ENCODE peak calls at places on chromosomes 7 and 10, in four cellular contexts. B is heart right ventricle, T is AG10803, Y is fibroblast of mammary gland. D is an unnamed sample.

GRCh38 chr7:131600578-131600977 is 44.1 kb upstream of the PODXL start:
- DNase-seq in Y (no peak), T (peak; percentile 64), B (no peak), D (no peak)

GRCh38 chr10:124403548-124403947 is 15.2 kb downstream of the OAT start:
- DNase-seq in Y (peak; percentile 86), B (no peak), T (peak; percentile 79), D (no peak)

GRCh38 chr7:55931421-55932151 is 20.1 kb upstream of the MRPS17 start:
- DNase-seq in T (no peak), B (no peak), Y (no peak), D (no peak)

GRCh38 chr10:27743736-27744477 is 1.7 kb downstream of the MKX start:
- DNase-seq in Y (no peak), B (no peak), T (peak; percentile 35), D (no peak)

GRCh38 chr10:49609283-49610014 is 661 bp upstream of the SLC18A3 start:
- DNase-seq in T (no peak), Y (no peak), B (no peak), D (no peak)

GRCh38 chr10:32629910-32630309 is 184.0 kb downstream of the CCDC7 start:
- DNase-seq in B (no peak), Y (no peak), T (no peak), D (no peak)

GRCh38 chr10:74825033-74825370 is 1.4 kb upstream of the KAT6B start:
- DNase-seq in T (no peak), B (no peak), Y (no peak), D (peak; percentile 61)

GRCh38 chr7:129530881-129531391 is 28.6 kb downstream of the SMKR1 start:
- DNase-seq in Y (peak; percentile 91), T (peak; percentile 82), B (no peak), D (no peak)

GRCh38 chr7:140922741-140923345 is 1.9 kb downstream of the BRAF start:
- DNase-seq in B (no peak), T (no peak), Y (no peak), D (no peak)

GRCh38 chr10:72038458-72039001 is 49.8 kb downstream of the SPOCK2 start:
- DNase-seq in Y (peak; percentile 59), B (no peak), T (peak; percentile 76), D (no peak)

GRCh38 chr10:48451969-48452878 is 145.7 kb downstream of the MAPK8 start:
- DNase-seq in T (no peak), Y (no peak), B (no peak), D (no peak)

GRCh38 chr7:116984917-116985316 is 31.6 kb downstream of the ST7 start:
- DNase-seq in B (no peak), T (peak; percentile 31), Y (peak; percentile 44), D (no peak)
- TF ChIP-seq CTCF in B (peak; percentile 67), T (peak; percentile 74), Y (peak; percentile 68), D (peak; percentile 63)

GRCh38 chr7:33591481-33591880 is 313.9 kb upstream of the BMPER start:
- DNase-seq in T (no peak), Y (peak; percentile 10), B (no peak), D (no peak)
- H3K4me3 ChIP-seq in T (no peak overlapping the region), Y (no peak overlapping the region), B (no peak overlapping the region), D (no peak overlapping the region)

GRCh38 chr10:99429521-99430095 is 816 bp downstream of the GOT1 start:
- DNase-seq in T (no peak), Y (no peak), B (no peak), D (no peak)

GRCh38 chr10:99431190-99431549 is 746 bp upstream of the GOT1 start:
- DNase-seq in Y (peak; percentile 66), T (peak; percentile 58), B (peak; percentile 76), D (peak; percentile 82)

GRCh38 chr10:99432047-99432446 is 1.6 kb upstream of the GOT1 start:
- DNase-seq in Y (no peak), T (no peak), B (no peak), D (no peak)

GRCh38 chr10:99430451-99431189 is at the start of gene GOT1:
- DNase-seq in Y (peak; percentile 99), T (peak; percentile 99), B (peak; percentile 91), D (peak; percentile 96)

GRCh38 chr10:99430116-99430450 is 341 bp downstream of the GOT1 start:
- DNase-seq in B (no peak), Y (peak; percentile 7), T (peak; percentile 35), D (no peak)
- TF ChIP-seq CTCF in B (no peak), Y (no peak), T (peak; percentile 14), D (no peak)

GRCh38 chr10:21171936-21172773 is 275.0 kb upstream of the NEBL start:
- DNase-seq in Y (no peak), B (no peak), T (no peak), D (no peak)
- H3K4me3 ChIP-seq in Y (peak overlapping the region; percentile 76), B (no peak overlapping the region), T (no peak overlapping the region), D (peak overlapping the region; percentile 68)

DNA sequence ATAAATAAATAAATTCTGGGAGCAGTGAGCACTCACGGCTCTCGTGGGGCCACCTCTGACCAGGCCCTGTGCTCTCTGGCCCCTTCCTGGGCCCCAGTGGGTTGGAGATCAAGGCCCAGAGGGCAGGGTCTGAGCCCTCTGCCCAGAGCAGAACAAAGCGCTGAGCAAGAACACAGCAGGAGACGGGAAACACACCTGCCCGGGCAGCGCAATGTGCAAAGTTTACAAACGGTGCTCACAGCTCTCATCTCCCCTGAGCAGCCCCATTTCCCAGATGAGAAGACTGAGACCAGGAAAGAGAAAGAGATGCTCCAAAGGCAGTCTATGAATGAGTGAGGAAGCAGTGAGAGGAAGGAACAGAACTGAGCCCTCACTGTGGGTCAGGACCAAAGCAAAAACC is 3.0 kb downstream of the METTL27 start:
- DNase-seq in T (no peak), B (no peak), Y (no peak), D (no peak)
- TF ChIP-seq CTCF in T (no peak), B (no peak), Y (no peak), D (no peak)

DNA sequence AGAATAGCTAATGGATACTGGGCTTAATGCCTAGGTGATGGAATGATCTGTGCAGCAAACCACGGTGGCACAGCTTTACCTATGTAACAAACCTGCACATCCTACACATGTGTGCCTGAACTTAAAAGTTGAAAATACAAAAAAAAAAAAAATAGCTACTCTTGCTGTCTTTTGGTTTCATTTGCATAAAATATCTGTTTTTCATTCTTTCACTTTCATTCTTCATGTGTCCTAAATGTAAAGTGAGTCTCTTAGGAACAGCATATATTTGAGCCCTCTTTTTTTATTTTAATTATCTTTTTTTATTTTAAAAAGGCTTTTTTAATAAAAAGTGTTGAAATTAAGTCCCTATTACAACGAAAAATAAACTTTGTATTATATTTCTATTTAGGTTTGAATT is 836.1 kb upstream of the KCND2 start:
- DNase-seq in T (no peak), B (no peak), Y (no peak), D (no peak)
- H3K4me3 ChIP-seq in T (no peak overlapping the region), B (no peak overlapping the region), Y (no peak overlapping the region), D (no peak overlapping the region)

DNA sequence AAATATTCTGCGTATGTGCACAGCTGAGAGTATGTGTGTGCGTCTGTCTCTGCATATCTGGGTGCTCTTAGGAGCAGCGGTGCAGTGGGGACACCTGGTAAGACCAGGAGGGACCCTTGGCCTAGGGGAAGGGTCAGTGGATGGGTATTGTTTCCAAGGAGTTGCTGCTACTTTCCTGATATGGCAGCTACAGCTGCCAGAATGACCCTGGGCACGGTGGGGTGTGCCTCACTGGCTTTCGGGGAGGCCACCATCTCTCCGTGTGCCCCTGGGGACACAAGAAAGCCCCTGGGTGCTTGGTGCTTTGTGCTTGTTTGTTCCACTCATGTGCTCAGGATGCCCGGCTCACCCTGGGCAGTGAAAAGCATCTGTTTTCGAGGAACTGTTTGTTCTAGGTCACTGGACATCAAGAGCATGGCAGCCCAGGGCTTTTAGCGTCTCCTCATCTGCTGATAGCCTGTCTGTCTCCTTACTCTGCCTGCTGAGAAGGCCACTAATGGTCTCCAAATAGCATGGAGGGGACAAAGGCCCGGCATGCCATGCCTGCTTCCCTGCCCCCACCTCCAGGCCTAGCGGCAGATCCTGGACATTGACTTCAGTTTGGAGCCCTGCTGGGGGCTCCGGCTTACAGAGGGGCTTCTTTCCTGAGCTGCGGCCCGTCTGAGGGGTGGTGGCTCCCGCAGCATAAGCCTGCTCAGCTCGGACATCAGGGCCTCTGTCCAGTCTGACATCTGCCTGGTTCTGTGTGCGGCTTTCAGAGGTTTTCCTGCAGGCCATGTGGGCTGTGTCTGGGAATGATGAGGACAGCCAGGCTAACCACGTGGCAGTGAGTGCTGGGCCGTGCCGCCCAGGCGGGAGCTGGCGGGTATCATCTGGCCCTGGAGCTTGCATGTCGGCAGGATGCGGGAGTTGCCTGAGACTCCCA is 8.9 kb downstream of the PFKFB3 start:
- DNase-seq in Y (peak; percentile 53), T (peak; percentile 73), B (peak; percentile 47), D (no peak)
- TF ChIP-seq CTCF in Y (no peak), T (no peak), B (no peak), D (no peak)

GRCh38 chr10:118118751-118119150 is 72.0 kb upstream of the RAB11FIP2 start:
- DNase-seq in B (no peak), Y (no peak), T (no peak), D (no peak)

GRCh38 chr10:118110750-118111149 is 64.0 kb upstream of the RAB11FIP2 start:
- DNase-seq in T (no peak), Y (no peak), B (no peak), D (no peak)

GRCh38 chr10:118114992-118115391 is 68.3 kb upstream of the RAB11FIP2 start:
- DNase-seq in Y (no peak), B (no peak), T (no peak), D (no peak)

GRCh38 chr10:118112496-118113125 is 65.9 kb upstream of the RAB11FIP2 start:
- DNase-seq in Y (no peak), T (no peak), B (no peak), D (no peak)

DNA sequence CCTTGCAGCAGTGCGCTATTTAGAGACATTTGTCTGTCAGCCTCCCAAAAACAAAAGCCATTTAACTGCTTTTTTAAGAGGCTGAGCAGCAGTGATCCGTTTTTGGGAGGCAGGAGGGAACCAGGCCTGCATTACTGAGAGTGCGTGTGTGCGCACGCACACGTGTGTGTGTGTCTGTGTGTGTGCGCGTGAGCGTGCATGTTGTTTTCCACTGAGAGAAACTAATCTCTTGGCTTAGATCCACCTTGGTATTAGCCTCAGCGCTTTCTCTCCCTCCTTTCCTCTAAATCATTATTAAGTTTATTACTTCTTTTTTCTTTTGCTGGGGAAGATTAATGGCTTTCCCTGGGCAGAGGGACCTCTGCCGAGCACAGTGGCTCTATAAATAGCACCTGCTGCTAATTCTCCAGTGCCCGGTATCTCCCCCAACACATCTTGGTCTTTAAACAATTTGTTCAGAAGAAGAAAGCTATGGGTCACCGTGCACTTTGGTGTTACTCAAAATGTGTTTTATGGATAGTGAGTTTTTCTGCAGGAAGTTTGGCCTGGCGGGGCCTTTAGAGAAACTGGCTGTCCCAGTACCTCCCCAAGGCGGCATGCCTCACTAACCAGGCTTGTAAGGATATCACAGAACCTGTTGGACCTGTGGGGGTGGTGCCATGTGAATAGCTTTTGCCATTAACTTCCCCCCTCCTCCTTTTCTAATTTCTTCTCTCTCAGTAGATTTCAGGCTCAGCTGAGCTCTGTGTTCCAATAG is 70.0 kb upstream of the RAB11FIP2 start:
- DNase-seq in B (no peak), Y (no peak), T (no peak), D (no peak)
- H3K4me3 ChIP-seq in B (no peak overlapping the region), Y (no peak overlapping the region), T (no peak overlapping the region), D (no peak overlapping the region)

D was measured in lower lobe of right lung.